ENCODE peak calls at places on chromosome 11, in seven cellular contexts. L is WTC11; O is stimulated activated CD4-positive, alpha-beta T cell treated with anti-CD3 and anti-CD28 coated beads, Interleukin-4, amount 100 ng/mL, for 48 hours; E is NCI-H1930; Q is HL-60; T is GOT3; X is Kasumi-1. C is an unnamed sample.

GRCh38 chr11:128786507-128786906 is 80.6 kb downstream of the KCNJ1 start:
- DNase-seq in X (no peak), O (no peak), L (no peak), Q (no peak), E (no peak), T (no peak), C (no peak)

GRCh38 chr11:111362887-111363411 is 16.1 kb downstream of the POU2AF1 start:
- DNase-seq in L (no peak), Q (no peak), X (no peak), O (no peak), T (no peak), E (no peak), C (no peak)

GRCh38 chr11:118872403-118872821 is 11.3 kb upstream of the CXCR5 start:
- DNase-seq in T (no peak), O (peak; percentile 45), X (no peak), L (no peak), Q (no peak), E (no peak), C (no peak)

GRCh38 chr11:94791216-94791889 is 23.2 kb downstream of the AMOTL1 start:
- DNase-seq in Q (no peak), T (no peak), E (no peak), O (no peak), X (no peak), L (no peak), C (no peak)

GRCh38 chr11:12922418-12922817 is 86.7 kb upstream of the RASSF10 start:
- DNase-seq in L (no peak), O (no peak), Q (no peak), X (no peak), T (no peak), E (no peak), C (no peak)

GRCh38 chr11:102014756-102015155 is 32.5 kb upstream of the CFAP300 start:
- DNase-seq in O (no peak), Q (no peak), E (no peak), L (no peak), X (no peak), T (no peak), C (no peak)

GRCh38 chr11:118152552-118153471 is at the start of gene SCN4B:
- DNase-seq in L (peak; percentile 81), Q (peak; percentile 21), O (no peak), X (peak; percentile 34), E (peak; percentile 57), T (no peak), C (peak; percentile 23)

GRCh38 chr11:104090767-104091166 is 54.3 kb downstream of the DDI1 start:
- DNase-seq in L (no peak), Q (no peak), T (no peak), E (no peak), O (no peak), X (no peak), C (no peak)